ENCODE peak calls at places on chromosomes 3 and 15, in six cellular contexts. W is midbrain, U is G401, A is ELF-1, P is HL-60, T is HT1080. O is an unnamed sample.

GRCh38 chr15:98609144-98609852 is 39.0 kb upstream of the IGF1R start:
- DNase-seq in W (no peak), U (peak; percentile 39), A (peak; percentile 84), P (no peak), T (peak; percentile 70), O (no peak)

GRCh38 chr3:10669490-10670048 is 146.5 kb upstream of the SLC6A11 start:
- DNase-seq in W (no peak), U (no peak), A (no peak), P (no peak), T (no peak), O (no peak)

GRCh38 chr3:68988740-68989139 is 24.7 kb downstream of the EOGT start:
- DNase-seq in W (no peak), U (no peak), A (no peak), P (no peak), T (no peak), O (no peak)

GRCh38 chr3:54120657-54121403 is 1.5 kb upstream of the CACNA2D3 start:
- DNase-seq in W (no peak), U (no peak), A (peak; percentile 70), P (no peak), T (no peak), O (peak; percentile 46)

GRCh38 chr15:68646751-68647150 is 68.0 kb downstream of the CORO2B start:
- DNase-seq in W (no peak), U (peak; percentile 48), A (no peak), P (no peak), T (no peak), O (no peak)

GRCh38 chr3:142850395-142851023 is 38.4 kb downstream of the PCOLCE2 start:
- DNase-seq in W (no peak), U (no peak), A (no peak), P (peak; percentile 99), T (peak; percentile 97), O (no peak)

GRCh38 chr3:53495518-53496501 is 1.4 kb downstream of the CACNA1D start:
- DNase-seq in W (peak; percentile 25), U (peak; percentile 47), A (no peak), P (no peak), T (no peak), O (peak; percentile 21)

GRCh38 chr15:55993804-55994539 is 560 bp upstream of the NEDD4 start:
- DNase-seq in W (no peak), U (peak; percentile 69), A (peak; percentile 79), P (no peak), T (peak; percentile 54), O (peak; percentile 9)

GRCh38 chr3:123750209-123750608 is 133.9 kb downstream of the MYLK start:
- DNase-seq in W (no peak), U (no peak), A (no peak), P (no peak), T (peak; percentile 56), O (no peak)

GRCh38 chr15:56254270-56254669 is 10.6 kb upstream of the RFX7 start:
- DNase-seq in W (no peak), U (no peak), A (no peak), P (no peak), T (no peak), O (no peak)